ENCODE peak calls at places on chromosomes 5 and 9, in four cellular contexts. A is GM12892, T is H1, S is HepG2. N is an unnamed sample.

GRCh38 chr5:133471699-133472098 is 140.6 kb downstream of the FSTL4 start:
- DNase-seq in T (no peak), A (no peak), S (no peak), N (no peak)

GRCh38 chr5:1001406-1002270 is 7.0 kb upstream of the NKD2 start:
- DNase-seq in A (no peak), S (no peak), T (peak), N (no peak)

GRCh38 chr5:153504726-153505125 is 14.3 kb downstream of the GRIA1 start:
- DNase-seq in S (no peak), T (no peak), A (no peak), N (no peak)

GRCh38 chr9:86239053-86239770 is 20.2 kb downstream of the C9orf153 start:
- DNase-seq in S (no peak), A (no peak), T (no peak), N (no peak)

GRCh38 chr5:155539958-155540595 is 526.5 kb downstream of the KIF4B start:
- DNase-seq in S (no peak), A (no peak), T (no peak), N (no peak)

GRCh38 chr9:38048319-38048969 is 20.6 kb downstream of the SHB start:
- DNase-seq in S (no peak), T (no peak), A (no peak), N (no peak)

GRCh38 chr9:129266536-129266935 is 88.5 kb upstream of the IER5L start:
- DNase-seq in T (no peak), S (no peak), A (no peak), N (no peak)

GRCh38 chr9:137266162-137266527 is 11.0 kb downstream of the NELFB start:
- DNase-seq in A (no peak), S (no peak), T (no peak), N (no peak)

GRCh38 chr5:111676496-111676895 is 80.5 kb downstream of the NREP start:
- DNase-seq in T (no peak), A (no peak), S (no peak), N (no peak)

GRCh38 chr9:92467041-92467440 is 15.3 kb downstream of the ASPN start:
- DNase-seq in S (no peak), T (no peak), A (no peak), N (no peak)

GRCh38 chr9:92463387-92463786 is 18.9 kb downstream of the ASPN start:
- DNase-seq in A (no peak), S (no peak), T (no peak), N (no peak)

GRCh38 chr9:92468206-92468605 is 14.1 kb downstream of the ASPN start:
- DNase-seq in A (no peak), T (no peak), S (no peak), N (no peak)

GRCh38 chr9:92463989-92464388 is 18.3 kb downstream of the ASPN start:
- DNase-seq in A (no peak), T (no peak), S (no peak), N (no peak)

DNA sequence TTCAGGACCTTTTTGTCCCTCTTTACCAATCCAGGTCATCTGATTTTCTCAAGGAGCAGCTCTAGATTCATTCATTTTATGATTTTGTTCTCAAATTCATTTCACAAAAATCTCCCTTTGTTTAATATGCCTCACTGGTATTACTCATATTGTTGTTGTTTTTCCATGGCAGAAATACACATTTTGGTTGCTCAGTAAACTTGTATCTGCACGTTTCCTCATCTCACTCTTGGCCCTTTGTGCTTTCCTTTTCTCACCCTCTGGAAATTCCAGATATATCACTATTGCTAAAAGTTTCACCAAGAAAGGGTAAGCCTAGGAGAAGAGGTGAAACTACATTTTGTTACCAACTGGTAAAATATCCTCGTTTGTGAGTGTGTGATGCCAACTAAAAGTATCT is 14.8 kb downstream of the ASPN start:
- DNase-seq in T (no peak), S (no peak), A (no peak), N (no peak)
- TF ChIP-seq POLR2A in T (no peak), S (no peak), A (no peak), N (no peak)

DNA sequence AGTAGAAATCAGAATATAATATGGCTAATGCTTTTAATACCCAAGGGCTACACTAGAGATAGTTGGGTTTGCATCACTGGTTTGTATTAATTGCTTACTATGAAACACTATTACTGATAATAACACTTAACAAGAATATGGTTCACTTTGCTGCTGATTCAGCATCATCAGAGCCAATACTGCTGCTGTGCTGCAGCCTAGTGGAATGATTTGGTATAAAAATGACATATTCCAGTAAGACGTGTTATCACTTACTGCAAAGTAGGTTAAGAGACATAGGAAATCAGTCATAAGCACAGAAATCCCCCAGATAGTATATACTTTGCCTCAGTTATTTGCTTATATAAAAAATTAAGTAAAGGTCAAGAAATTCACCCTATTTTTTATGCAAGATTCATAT is 2.8 kb downstream of the CDH10 start:
- DNase-seq in T (no peak), A (no peak), S (peak), N (no peak)
- TF ChIP-seq TAF1 in T (no peak), A (no peak), S (no peak), N (no peak)

GRCh38 chr9:122930933-122931850 is at the start of gene ZBTB26:
- DNase-seq in T (peak), S (peak), A (peak), N (peak)
- TF ChIP-seq POLR2A in T (peak), S (peak), A (peak), N (peak)

GRCh38 chr9:136085815-136086212 is 9.3 kb downstream of the NACC2 start:
- DNase-seq in T (no peak), A (no peak), S (no peak), N (no peak)

GRCh38 chr9:136088481-136088938 is 6.6 kb downstream of the NACC2 start:
- DNase-seq in S (no peak), T (no peak), A (no peak), N (no peak)

GRCh38 chr9:136087741-136088480 is 7.2 kb downstream of the NACC2 start:
- DNase-seq in A (no peak), T (no peak), S (no peak), N (no peak)

GRCh38 chr9:136086213-136086881 is 8.7 kb downstream of the NACC2 start:
- DNase-seq in A (no peak), S (no peak), T (no peak), N (no peak)

GRCh38 chr9:136086951-136087740 is 7.9 kb downstream of the NACC2 start:
- DNase-seq in S (no peak), A (no peak), T (peak), N (no peak)
- TF ChIP-seq TAF1 in S (no peak), A (no peak), T (no peak), N (no peak)

GRCh38 chr5:59140133-59140532 is 557.3 kb downstream of the RAB3C start:
- DNase-seq in T (no peak), A (no peak), S (no peak), N (no peak)
- TF ChIP-seq POLR2A in T (no peak), A (no peak), S (no peak), N (no peak)

GRCh38 chr5:75277463-75277862 is 40.8 kb upstream of the ANKRD31 start:
- DNase-seq in T (no peak), S (no peak), A (no peak), N (no peak)
- TF ChIP-seq TAF1 in T (no peak), S (no peak), A (no peak), N (no peak)

GRCh38 chr5:87319469-87319868 is 51.8 kb downstream of the RASA1 start:
- DNase-seq in S (no peak), T (no peak), A (no peak), N (no peak)
- TF ChIP-seq POLR2A in S (no peak), T (no peak), A (no peak), N (no peak)